ENCODE peak calls at places on chromosomes 7 and 10, in five cellular contexts. W is stimulated activated CD8-positive, alpha-beta memory T cell treated with anti-CD3 and anti-CD28 coated beads, Interleukin-2, amount 100 ng/mL, for 1 hour; K is HEK293T; E is AG10803; O is fibroblast of lung. F is an unnamed sample.

GRCh38 chr10:122850705-122851640 is 5.3 kb upstream of the CUZD1 start:
- DNase-seq in O (peak; percentile 75), W (no peak), E (no peak), K (no peak), F (no peak)

GRCh38 chr7:47591655-47592572 is 10.0 kb upstream of the TNS3 start:
- DNase-seq in E (peak; percentile 87), O (peak; percentile 88), W (no peak), K (no peak), F (no peak)

GRCh38 chr10:60526024-60526585 is 136.4 kb upstream of the ANK3 start:
- DNase-seq in O (peak; percentile 59), W (no peak), K (no peak), E (no peak), F (no peak)

GRCh38 chr7:44750921-44751571 is 2.4 kb downstream of the ZMIZ2 start:
- DNase-seq in E (no peak), O (peak; percentile 12), W (peak; percentile 30), K (no peak), F (peak; percentile 30)

GRCh38 chr7:31444196-31444595 is 69.7 kb upstream of the ITPRID1 start:
- DNase-seq in O (no peak), E (no peak), K (no peak), W (no peak), F (no peak)

GRCh38 chr7:74253975-74254857 is at the start of gene RFC2:
- DNase-seq in O (peak; percentile 95), K (peak; percentile 99), W (peak; percentile 93), E (peak; percentile 97), F (peak; percentile 99)

GRCh38 chr7:77830649-77831355 is 32.2 kb downstream of the PHTF2 start:
- DNase-seq in O (peak; percentile 22), E (no peak), W (no peak), K (no peak), F (no peak)

GRCh38 chr7:93958216-93958615 is 36.7 kb downstream of the GNG11 start:
- DNase-seq in O (peak; percentile 73), K (no peak), W (no peak), E (no peak), F (no peak)

GRCh38 chr10:17771027-17771426 is 19.0 kb downstream of the TMEM236 start:
- DNase-seq in K (no peak), W (no peak), E (no peak), O (no peak), F (no peak)

GRCh38 chr10:43200538-43201390 is 62.5 kb downstream of the CSGALNACT2 start:
- DNase-seq in W (no peak), K (no peak), O (no peak), E (no peak), F (no peak)

F was measured in central memory CD8-positive, alpha-beta T cell.